ENCODE peak calls at places on chromosome 1, in five cellular contexts. C, D, U, E and G are unnamed samples.

GRCh38 chr1:153677718-153678518 is 570 bp upstream of the NPR1 start:
- DNase-seq in C (peak), D (peak), U (peak), E (no peak), G (no peak)

GRCh38 chr1:215635827-215636226 is 68.7 kb downstream of the KCTD3 start:
- DNase-seq in C (no peak), D (no peak), U (no peak), E (no peak), G (no peak)

GRCh38 chr1:211518330-211519289 is 26.6 kb upstream of the RD3 start:
- DNase-seq in C (no peak), D (no peak), U (no peak), E (no peak), G (no peak)

GRCh38 chr1:50343323-50343722 is 79.9 kb downstream of the DMRTA2 start:
- DNase-seq in C (no peak), D (no peak), U (no peak), E (no peak), G (no peak)

GRCh38 chr1:224245188-224245587 is 62.1 kb downstream of the DEGS1 start:
- DNase-seq in C (no peak), D (peak), U (peak), E (no peak), G (no peak)

GRCh38 chr1:1370771-1371300 is 4.2 kb downstream of the AURKAIP1 start:
- DNase-seq in C (no peak), D (no peak), U (no peak), E (no peak), G (no peak)

GRCh38 chr1:168135982-168136708 is 585 bp downstream of the GPR161 start:
- DNase-seq in C (peak), D (peak), U (no peak), E (no peak), G (no peak)

GRCh38 chr1:67166196-67166595 is at the start of gene IL23R:
- DNase-seq in C (no peak), D (no peak), U (no peak), E (no peak), G (no peak)

GRCh38 chr1:116891396-116892072 is 18.2 kb upstream of the PTGFRN start:
- DNase-seq in C (no peak), D (no peak), U (no peak), E (no peak), G (no peak)

GRCh38 chr1:43422995-43423671 is 30.6 kb downstream of the HYI start:
- DNase-seq in C (no peak), D (no peak), U (no peak), E (no peak), G (no peak)
- H3K27ac ChIP-seq in C (no peak), D (no peak), U (no peak), E (peak), G (peak)

GRCh38 chr1:39404876-39405275 is 86.6 kb upstream of the BMP8A start:
- DNase-seq in C (no peak), D (no peak), U (no peak), E (no peak), G (no peak)
- H3K27ac ChIP-seq in C (no peak), D (peak), U (no peak), E (no peak), G (peak)

GRCh38 chr1:229624521-229624905 is 1.4 kb downstream of the TAF5L start:
- DNase-seq in C (no peak), D (no peak), U (no peak), E (no peak), G (no peak)
- H3K27ac ChIP-seq in C (no peak), D (peak), U (peak), E (no peak), G (peak)

DNA sequence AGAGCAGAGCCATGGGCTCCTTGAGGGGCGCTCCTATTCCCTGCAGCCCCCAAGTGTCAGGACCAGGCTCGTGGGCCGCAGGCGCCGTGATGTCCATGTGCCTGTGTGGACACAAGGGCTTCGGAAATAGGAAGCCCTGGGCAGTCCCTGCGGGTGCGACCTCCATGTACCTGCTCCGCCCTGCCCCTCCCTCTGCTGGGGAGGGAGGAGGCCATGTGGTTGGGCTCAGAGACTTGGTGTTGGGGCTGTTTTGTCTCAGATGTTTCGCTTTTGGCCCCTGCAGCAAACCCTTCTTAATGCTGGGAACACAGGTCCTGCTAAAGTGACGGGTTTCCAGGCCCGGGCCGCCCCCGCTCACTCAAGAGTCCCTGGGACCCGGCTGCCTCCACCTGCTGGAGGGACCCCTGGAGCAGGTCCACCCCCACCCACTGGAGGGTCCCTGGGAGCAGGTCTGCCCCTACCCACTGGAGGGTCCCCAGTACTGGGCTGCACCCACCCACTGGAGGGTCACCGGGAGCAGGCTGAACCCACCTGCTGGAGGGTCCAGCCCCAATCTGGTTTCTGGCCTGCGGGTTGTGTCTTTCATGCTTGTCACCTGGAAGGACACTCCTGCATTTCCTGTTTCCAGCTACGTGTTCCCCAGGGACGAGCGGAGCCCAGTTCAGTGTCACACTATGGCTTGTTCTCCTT is 156.5 kb downstream of the PEX14 start:
- DNase-seq in C (no peak), D (no peak), U (no peak), E (no peak), G (no peak)
- H3K27ac ChIP-seq in C (no peak), D (peak), U (no peak), E (no peak), G (no peak)